ENCODE peak calls at places on chromosome 15, in four cellular contexts. K is sigmoid colon, T is AG04450, U is brain microvascular endothelial cell. S is an unnamed sample.

GRCh38 chr15:49644364-49644794 is 23.5 kb downstream of the DTWD1 start:
- DNase-seq in K (no peak), T (no peak), U (peak; percentile 11), S (no peak)

GRCh38 chr15:96046620-96047240 is 283.8 kb upstream of the NR2F2 start:
- DNase-seq in K (no peak), T (no peak), U (no peak), S (no peak)

GRCh38 chr15:66102563-66103292 is 150.8 kb downstream of the MEGF11 start:
- DNase-seq in K (peak; percentile 2), T (no peak), U (no peak), S (no peak)

GRCh38 chr15:31472636-31473383 is 146.2 kb downstream of the KLF13 start:
- DNase-seq in K (no peak), T (no peak), U (peak; percentile 68), S (no peak)

GRCh38 chr15:56772868-56773639 is 39.7 kb upstream of the ZNF280D start:
- DNase-seq in K (no peak), T (no peak), U (peak; percentile 48), S (no peak)

GRCh38 chr15:52082197-52083036 is 30.2 kb downstream of the BCL2L10 start:
- DNase-seq in K (no peak), T (peak; percentile 29), U (no peak), S (no peak)

GRCh38 chr15:58423858-58424608 is 7.8 kb upstream of the LIPC start:
- DNase-seq in K (no peak), T (no peak), U (no peak), S (no peak)

GRCh38 chr15:92896543-92896942 is 3.6 kb upstream of the CHD2 start:
- DNase-seq in K (no peak), T (no peak), U (no peak), S (no peak)

GRCh38 chr15:73927476-73928240 is 1.4 kb downstream of the LOXL1 start:
- DNase-seq in K (no peak), T (no peak), U (peak; percentile 34), S (no peak)

GRCh38 chr15:43625086-43625485 is 6.5 kb upstream of the STRC start:
- DNase-seq in K (no peak), T (no peak), U (no peak), S (no peak)

GRCh38 chr15:89330881-89331595 is 3.6 kb downstream of the POLG start:
- DNase-seq in K (no peak), T (no peak), U (no peak), S (no peak)

GRCh38 chr15:75357976-75358673 is 10.3 kb downstream of the MAN2C1 start:
- DNase-seq in K (no peak), T (no peak), U (no peak), S (no peak)

GRCh38 chr15:59689626-59690236 is 611 bp upstream of the BNIP2 start:
- DNase-seq in K (peak; percentile 95), T (no peak), U (peak; percentile 77), S (no peak)

GRCh38 chr15:69665641-69666091 is 213.0 kb downstream of the RPLP1 start:
- DNase-seq in K (no peak), T (no peak), U (no peak), S (no peak)

GRCh38 chr15:98727115-98728040 is 79.0 kb downstream of the IGF1R start:
- DNase-seq in K (peak; percentile 97), T (peak; percentile 79), U (peak; percentile 95), S (peak; percentile 68)

GRCh38 chr15:38398134-38398533 is 55.8 kb upstream of the FAM98B start:
- DNase-seq in K (peak; percentile 74), T (peak; percentile 90), U (peak; percentile 98), S (peak; percentile 66)

GRCh38 chr15:70597056-70597603 is 166.2 kb downstream of the UACA start:
- DNase-seq in K (no peak), T (no peak), U (no peak), S (no peak)

GRCh38 chr15:88900309-88900981 is 5.1 kb upstream of the HAPLN3 start:
- DNase-seq in K (no peak), T (no peak), U (peak; percentile 84), S (peak; percentile 69)

GRCh38 chr15:59420986-59421618 is 16.9 kb upstream of the FAM81A start:
- DNase-seq in K (no peak), T (no peak), U (peak; percentile 35), S (no peak)

GRCh38 chr15:64693134-64693533 is 82.3 kb downstream of the RBPMS2 start:
- DNase-seq in K (peak; percentile 88), T (peak; percentile 83), U (peak; percentile 83), S (no peak)

GRCh38 chr15:88036154-88036839 is 220.2 kb downstream of the NTRK3 start:
- DNase-seq in K (no peak), T (no peak), U (no peak), S (no peak)

GRCh38 chr15:59200560-59200959 is 6.1 kb upstream of the LDHAL6B start:
- DNase-seq in K (no peak), T (no peak), U (no peak), S (no peak)

GRCh38 chr15:84112025-84112424 is 123.5 kb upstream of the GOLGA6L4 start:
- DNase-seq in K (no peak), T (no peak), U (no peak), S (no peak)

GRCh38 chr15:72128360-72128759 is 10.2 kb downstream of the SENP8 start:
- DNase-seq in K (no peak), T (no peak), U (no peak), S (no peak)

GRCh38 chr15:72685925-72686794 is at the start of the genes BBS4 and HIGD2B:
- DNase-seq in K (peak; percentile 90), T (peak; percentile 48), U (peak; percentile 80), S (peak; percentile 33)

GRCh38 chr15:54812383-54812782 is 384.4 kb downstream of the RSL24D1 start:
- DNase-seq in K (no peak), T (no peak), U (no peak), S (no peak)

GRCh38 chr15:60679256-60679655 is 200.3 kb upstream of the ICE2 start:
- DNase-seq in K (no peak), T (no peak), U (no peak), S (no peak)

GRCh38 chr15:58378241-58379085 is 53.3 kb upstream of the LIPC start:
- DNase-seq in K (no peak), T (no peak), U (peak; percentile 48), S (no peak)

GRCh38 chr15:37206690-37207089 is 106.3 kb upstream of the MEIS2 start:
- DNase-seq in K (no peak), T (no peak), U (no peak), S (no peak)

GRCh38 chr15:35738370-35738769 is 192.4 kb upstream of the DPH6 start:
- DNase-seq in K (no peak), T (no peak), U (peak; percentile 87), S (no peak)
- H3K27ac ChIP-seq in K (no peak overlapping the region), T (no peak overlapping the region), U (peak overlapping the region; percentile 73), S (no peak overlapping the region)

DNA sequence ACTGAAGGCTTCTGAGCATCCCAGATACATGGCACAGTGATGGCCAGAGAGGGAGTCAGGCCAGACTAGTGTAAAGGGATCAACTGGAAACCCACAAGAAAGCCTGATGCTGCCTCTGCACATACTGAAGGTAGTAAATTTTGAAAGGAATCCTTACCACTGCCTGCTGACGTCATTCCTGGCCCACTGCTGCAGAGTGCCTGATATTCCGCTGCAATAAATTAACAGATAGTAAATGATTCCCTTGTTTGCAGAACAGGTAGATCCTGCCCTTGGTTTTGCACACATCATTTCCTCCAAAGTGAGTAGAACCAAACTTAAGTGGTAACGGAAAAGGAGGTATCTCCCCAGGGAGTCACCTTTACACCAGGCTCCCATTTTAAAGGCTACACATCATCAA is 146.7 kb downstream of the FBN1 start:
- DNase-seq in K (no peak), T (no peak), U (no peak), S (no peak)
- H3K27ac ChIP-seq in K (no peak overlapping the region), T (no peak overlapping the region), U (no peak overlapping the region), S (no peak overlapping the region)

DNA sequence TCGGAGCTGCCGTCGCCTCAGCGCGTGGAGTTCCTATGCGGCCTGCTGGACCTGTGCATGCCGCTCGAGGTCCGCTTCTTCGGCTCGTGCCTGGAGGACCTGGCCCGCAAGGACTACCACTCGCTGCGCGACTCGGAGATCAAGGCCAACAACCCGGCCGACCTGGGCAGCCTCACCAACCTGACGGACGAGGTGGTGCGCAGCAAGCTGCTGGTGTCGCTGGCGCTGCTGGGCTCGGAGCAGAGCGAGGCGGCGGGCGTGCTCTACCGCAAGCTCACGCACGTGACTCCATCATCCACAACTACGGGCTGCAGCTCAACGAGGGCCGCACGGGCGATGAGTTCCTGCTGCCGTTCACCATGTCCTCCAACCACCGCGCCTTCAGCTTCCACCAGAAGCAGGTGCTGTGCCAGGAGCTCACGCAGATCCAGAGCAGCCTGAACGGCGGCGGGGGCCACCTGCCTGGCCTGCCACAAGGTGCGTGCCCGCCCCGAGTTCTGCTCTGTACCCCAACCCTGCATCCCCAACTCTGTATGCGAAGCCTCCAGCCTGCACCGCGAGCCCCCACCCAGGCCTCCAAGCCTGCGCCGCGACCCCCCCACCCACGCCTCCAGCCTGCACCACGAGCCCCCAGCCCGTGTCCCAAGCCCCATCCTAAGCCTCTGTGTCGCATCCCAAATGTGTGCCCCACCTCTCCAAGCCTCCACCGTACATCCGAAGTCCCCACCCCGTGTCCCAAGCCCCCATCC is 178.2 kb downstream of the OR4M2 start:
- DNase-seq in K (no peak), T (no peak), U (no peak), S (no peak)
- H3K27ac ChIP-seq in K (no peak overlapping the region), T (no peak overlapping the region), U (no peak overlapping the region), S (no peak overlapping the region)

DNA sequence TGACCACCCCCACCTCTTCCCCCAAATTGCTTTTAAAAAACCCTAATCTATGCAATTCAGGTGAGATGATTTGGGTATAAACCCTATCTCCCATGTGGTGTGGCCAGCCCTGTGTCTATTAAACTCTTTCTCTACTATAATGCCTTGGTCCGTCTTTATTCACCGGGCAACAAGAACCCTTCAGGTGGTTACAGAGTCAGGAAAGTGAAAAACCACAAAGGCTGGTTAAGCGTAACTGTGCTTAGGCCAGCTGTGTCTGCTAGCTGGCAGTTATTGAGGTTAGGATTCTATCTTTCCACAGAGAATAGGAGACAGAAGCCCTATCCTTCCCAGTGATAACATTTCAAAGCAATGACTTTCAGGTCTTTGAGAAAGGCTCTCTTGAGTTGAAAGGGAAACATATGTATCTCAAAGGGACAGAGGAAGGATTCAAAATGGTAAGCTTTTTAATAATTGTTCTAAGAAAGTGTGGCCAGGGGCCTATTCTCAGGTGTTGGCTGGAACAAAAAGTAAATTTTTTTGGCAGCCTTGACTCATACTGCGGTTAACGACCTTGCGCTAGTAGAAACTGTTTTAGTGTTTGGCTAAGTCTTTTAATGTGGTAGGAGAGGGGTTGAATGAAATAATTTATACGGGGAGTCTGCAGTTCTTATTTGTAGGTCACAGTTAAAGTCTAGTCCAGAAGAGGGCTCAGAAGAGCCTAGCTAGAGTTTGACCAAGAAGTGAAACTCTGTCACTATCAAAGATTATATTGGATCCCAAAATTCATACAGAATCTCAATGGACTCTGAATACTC is 89.0 kb downstream of the NPAP1 start:
- DNase-seq in K (no peak), T (no peak), U (no peak), S (no peak)
- H3K27ac ChIP-seq in K (no peak overlapping the region), T (no peak overlapping the region), U (no peak overlapping the region), S (no peak overlapping the region)

GRCh38 chr15:68479870-68480269 is 47.9 kb upstream of the ITGA11 start:
- DNase-seq in K (no peak), T (no peak), U (peak; percentile 78), S (no peak)
- H3K27ac ChIP-seq in K (peak overlapping the region; percentile 35), T (peak overlapping the region; percentile 39), U (peak overlapping the region; percentile 60), S (no peak overlapping the region)

GRCh38 chr15:85673326-85673725 is 121.4 kb downstream of the KLHL25 start:
- DNase-seq in K (no peak), T (no peak), U (no peak), S (no peak)
- H3K27ac ChIP-seq in K (no peak overlapping the region), T (no peak overlapping the region), U (no peak overlapping the region), S (no peak overlapping the region)